ENCODE peak calls at places on chromosomes 11 and 22, in eight cellular contexts. Y is choroid plexus epithelial cell, Q is NCI-H1092 treated with DMSO at 0.1 percent for 48 hours, Z is fibroblast of the conjunctiva, B is dorsolateral prefrontal cortex, L is hypothalamus, P is nucleus accumbens, H is T-helper 9 cell. N is an unnamed sample.

GRCh38 chr11:83835423-83835822 is 549.3 kb upstream of the CCDC90B start:
- DNase-seq in B (no peak), Y (no peak), Q (no peak), Z (no peak), H (no peak), P (no peak), L (no peak), N (no peak)

GRCh38 chr22:20424553-20424936 is 13.1 kb downstream of the SCARF2 start:
- DNase-seq in L (no peak), Y (no peak), P (no peak), Z (no peak), B (no peak), Q (no peak), H (no peak), N (no peak)

GRCh38 chr22:18994780-18995711 is 59.0 kb upstream of the PRODH start:
- DNase-seq in Y (no peak), H (no peak), B (no peak), Q (no peak), P (no peak), L (no peak), Z (no peak), N (no peak)

GRCh38 chr22:20741634-20742581 is 32.0 kb upstream of the SERPIND1 start:
- DNase-seq in Z (no peak), L (no peak), P (no peak), B (no peak), Y (peak), H (peak), Q (peak), N (peak)

GRCh38 chr11:122758974-122759373 is 79.3 kb upstream of the CRTAM start:
- DNase-seq in L (no peak), Y (no peak), B (no peak), Z (no peak), Q (peak), H (no peak), P (no peak), N (no peak)

GRCh38 chr11:61149624-61150615 is 11.3 kb downstream of the VPS37C start:
- DNase-seq in B (no peak), Z (no peak), L (no peak), H (no peak), Y (peak), P (no peak), Q (no peak), N (no peak)

GRCh38 chr11:72254299-72254993 is 10.5 kb upstream of the PHOX2A start:
- DNase-seq in Q (no peak), L (no peak), Z (no peak), B (no peak), H (no peak), P (no peak), Y (no peak), N (no peak)

GRCh38 chr22:19816372-19817119 is 38.1 kb downstream of the GNB1L start:
- DNase-seq in B (peak), H (no peak), L (no peak), Y (no peak), Z (no peak), P (no peak), Q (no peak), N (no peak)

GRCh38 chr11:28899706-28900105 is 791.5 kb downstream of the METTL15 start:
- DNase-seq in P (no peak), Z (no peak), L (no peak), H (no peak), Y (no peak), Q (no peak), B (no peak), N (no peak)